ENCODE peak calls at places on chromosomes 1 and 21, in four cellular contexts. One of them, this sample, is unnamed.

GRCh38 chr1:29256979-29257804 is 20.9 kb downstream of the PTPRU start:
- DNase-seq in prostate gland: no peak
- DNase-seq in suprapubic skin: no peak
- DNase-seq in tibial nerve: no peak
- DNase-seq in this sample: no peak

GRCh38 chr1:24996983-24997893 is 67.2 kb upstream of the RUNX3 start:
- DNase-seq in tibial nerve: no peak
- DNase-seq in suprapubic skin: no peak
- DNase-seq in prostate gland: no peak
- DNase-seq in this sample: peak; percentile 45

GRCh38 chr21:26811031-26811430 is 34.2 kb downstream of the ADAMTS1 start:
- DNase-seq in suprapubic skin: no peak
- DNase-seq in tibial nerve: no peak
- DNase-seq in prostate gland: no peak
- DNase-seq in this sample: no peak

GRCh38 chr21:42133131-42133530 is 62.0 kb downstream of the UMODL1 start:
- DNase-seq in suprapubic skin: no peak
- DNase-seq in prostate gland: no peak
- DNase-seq in tibial nerve: no peak
- DNase-seq in this sample: no peak

GRCh38 chr1:29849038-29849750 is 612.9 kb downstream of the PTPRU start:
- DNase-seq in tibial nerve: no peak
- DNase-seq in prostate gland: no peak
- DNase-seq in suprapubic skin: no peak
- DNase-seq in this sample: no peak

GRCh38 chr1:211198111-211198510 is 61.1 kb upstream of the RCOR3 start:
- DNase-seq in prostate gland: no peak
- DNase-seq in suprapubic skin: no peak
- DNase-seq in tibial nerve: no peak
- DNase-seq in this sample: no peak

GRCh38 chr1:218347713-218348627 is 2.8 kb downstream of the TGFB2 start:
- DNase-seq in suprapubic skin: no peak
- DNase-seq in tibial nerve: no peak
- DNase-seq in prostate gland: no peak
- DNase-seq in this sample: no peak

GRCh38 chr1:38083541-38083940 is 36.9 kb upstream of the POU3F1 start:
- DNase-seq in suprapubic skin: no peak
- DNase-seq in prostate gland: no peak
- DNase-seq in tibial nerve: no peak
- DNase-seq in this sample: no peak

GRCh38 chr1:176931526-176931925 is 233.0 kb downstream of the ASTN1 start:
- DNase-seq in prostate gland: no peak
- DNase-seq in tibial nerve: no peak
- DNase-seq in suprapubic skin: no peak
- DNase-seq in this sample: no peak

GRCh38 chr1:214216779-214217178 is 64.2 kb upstream of the SMYD2 start:
- DNase-seq in tibial nerve: no peak
- DNase-seq in suprapubic skin: no peak
- DNase-seq in prostate gland: peak; percentile 84
- DNase-seq in this sample: no peak

GRCh38 chr1:223046011-223046410 is 97.0 kb downstream of the TLR5 start:
- DNase-seq in suprapubic skin: no peak
- DNase-seq in prostate gland: no peak
- DNase-seq in tibial nerve: no peak
- DNase-seq in this sample: peak; percentile 50

GRCh38 chr1:170483041-170483440 is 48.9 kb upstream of the GORAB start:
- DNase-seq in prostate gland: no peak
- DNase-seq in tibial nerve: no peak
- DNase-seq in suprapubic skin: no peak
- DNase-seq in this sample: no peak

GRCh38 chr1:155173478-155174333 is at the start of gene TRIM46:
- DNase-seq in suprapubic skin: peak; percentile 79
- DNase-seq in tibial nerve: no peak
- DNase-seq in prostate gland: no peak
- DNase-seq in this sample: no peak

GRCh38 chr1:21335750-21336168 is 45.5 kb upstream of the ECE1 start:
- DNase-seq in tibial nerve: no peak
- DNase-seq in suprapubic skin: no peak
- DNase-seq in prostate gland: no peak
- DNase-seq in this sample: peak; percentile 68

GRCh38 chr21:45767071-45768006 is 123.8 kb downstream of the PCBP3 start:
- DNase-seq in tibial nerve: no peak
- DNase-seq in suprapubic skin: no peak
- DNase-seq in prostate gland: no peak
- DNase-seq in this sample: no peak

GRCh38 chr1:26530898-26531598 is 1.5 kb downstream of the RPS6KA1 start:
- DNase-seq in prostate gland: peak; percentile 74
- DNase-seq in suprapubic skin: no peak
- DNase-seq in tibial nerve: no peak
- DNase-seq in this sample: no peak

GRCh38 chr1:19682257-19682656 is 17.6 kb downstream of the HTR6 start:
- DNase-seq in suprapubic skin: no peak
- DNase-seq in prostate gland: no peak
- DNase-seq in tibial nerve: no peak
- DNase-seq in this sample: no peak

GRCh38 chr1:210446479-210446878 is 117.8 kb downstream of the HHAT start:
- DNase-seq in suprapubic skin: no peak
- DNase-seq in tibial nerve: no peak
- DNase-seq in prostate gland: no peak
- DNase-seq in this sample: no peak

GRCh38 chr1:43243299-43243698 is 26.5 kb upstream of the TMEM125 start:
- DNase-seq in suprapubic skin: no peak
- DNase-seq in prostate gland: no peak
- DNase-seq in tibial nerve: no peak
- DNase-seq in this sample: no peak

GRCh38 chr1:82086739-82087138 is 286.0 kb downstream of the ADGRL2 start:
- DNase-seq in suprapubic skin: no peak
- DNase-seq in prostate gland: no peak
- DNase-seq in tibial nerve: no peak
- DNase-seq in this sample: no peak

GRCh38 chr1:19066248-19066873 is 109.9 kb upstream of the IFFO2 start:
- DNase-seq in tibial nerve: no peak
- DNase-seq in prostate gland: peak; percentile 68
- DNase-seq in suprapubic skin: no peak
- DNase-seq in this sample: peak; percentile 80

GRCh38 chr1:223430221-223430620 is 37.0 kb downstream of the CCDC185 start:
- DNase-seq in suprapubic skin: no peak
- DNase-seq in tibial nerve: no peak
- DNase-seq in prostate gland: no peak
- DNase-seq in this sample: no peak

GRCh38 chr1:222784916-222785315 is 29.9 kb upstream of the DISP1 start:
- DNase-seq in tibial nerve: no peak
- DNase-seq in prostate gland: no peak
- DNase-seq in suprapubic skin: no peak
- DNase-seq in this sample: no peak

GRCh38 chr1:52633291-52633754 is 355 bp downstream of the SHISAL2A start:
- DNase-seq in tibial nerve: no peak
- DNase-seq in suprapubic skin: no peak
- DNase-seq in prostate gland: no peak
- DNase-seq in this sample: no peak

GRCh38 chr1:53153752-53154151 is 11.3 kb upstream of the SLC1A7 start:
- DNase-seq in prostate gland: no peak
- DNase-seq in suprapubic skin: no peak
- DNase-seq in tibial nerve: no peak
- DNase-seq in this sample: no peak

GRCh38 chr1:156823210-156823790 is 6.7 kb upstream of the SH2D2A start:
- DNase-seq in prostate gland: no peak
- DNase-seq in tibial nerve: no peak
- DNase-seq in suprapubic skin: no peak
- DNase-seq in this sample: no peak

GRCh38 chr1:66637146-66637545 is 103.2 kb downstream of the SGIP1 start:
- DNase-seq in tibial nerve: no peak
- DNase-seq in prostate gland: no peak
- DNase-seq in suprapubic skin: no peak
- DNase-seq in this sample: no peak

GRCh38 chr1:207713529-207713928 is 38.3 kb upstream of the CD46 start:
- DNase-seq in prostate gland: no peak
- DNase-seq in suprapubic skin: no peak
- DNase-seq in tibial nerve: no peak
- DNase-seq in this sample: no peak

GRCh38 chr1:227673441-227673840 is 61.7 kb downstream of the JMJD4 start:
- DNase-seq in suprapubic skin: no peak
- DNase-seq in prostate gland: no peak
- DNase-seq in tibial nerve: no peak
- DNase-seq in this sample: no peak

GRCh38 chr1:100719490-100719889 is at the start of gene VCAM1:
- DNase-seq in tibial nerve: no peak
- DNase-seq in suprapubic skin: no peak
- DNase-seq in prostate gland: no peak
- DNase-seq in this sample: no peak

GRCh38 chr1:160101717-160102522 is 3.5 kb upstream of the IGSF8 start:
- DNase-seq in suprapubic skin: no peak
- DNase-seq in prostate gland: no peak
- DNase-seq in tibial nerve: no peak
- DNase-seq in this sample: no peak

GRCh38 chr1:40662864-40663263 is 2.6 kb downstream of the RIMS3 start:
- DNase-seq in suprapubic skin: no peak
- DNase-seq in prostate gland: no peak
- DNase-seq in tibial nerve: no peak
- DNase-seq in this sample: no peak
- H3K4me1 ChIP-seq in suprapubic skin: peaks cover 35% of the 10 kb centered on the region
- H3K4me1 ChIP-seq in prostate gland: peaks cover 3% of the 10 kb centered on the region
- H3K4me1 ChIP-seq in tibial nerve: peaks cover 11% of the 10 kb centered on the region
- H3K4me1 ChIP-seq in this sample: no peaks in the 10 kb centered on the region

GRCh38 chr21:16342932-16343331 is 613.1 kb downstream of the USP25 start:
- DNase-seq in prostate gland: no peak
- DNase-seq in suprapubic skin: no peak
- DNase-seq in tibial nerve: no peak
- DNase-seq in this sample: no peak

GRCh38 chr21:16343776-16344175 is 614.0 kb downstream of the USP25 start:
- DNase-seq in tibial nerve: no peak
- DNase-seq in prostate gland: no peak
- DNase-seq in suprapubic skin: no peak
- DNase-seq in this sample: no peak

GRCh38 chr21:16345757-16346156 is 616.0 kb downstream of the USP25 start:
- DNase-seq in suprapubic skin: no peak
- DNase-seq in tibial nerve: no peak
- DNase-seq in prostate gland: no peak
- DNase-seq in this sample: no peak

DNA sequence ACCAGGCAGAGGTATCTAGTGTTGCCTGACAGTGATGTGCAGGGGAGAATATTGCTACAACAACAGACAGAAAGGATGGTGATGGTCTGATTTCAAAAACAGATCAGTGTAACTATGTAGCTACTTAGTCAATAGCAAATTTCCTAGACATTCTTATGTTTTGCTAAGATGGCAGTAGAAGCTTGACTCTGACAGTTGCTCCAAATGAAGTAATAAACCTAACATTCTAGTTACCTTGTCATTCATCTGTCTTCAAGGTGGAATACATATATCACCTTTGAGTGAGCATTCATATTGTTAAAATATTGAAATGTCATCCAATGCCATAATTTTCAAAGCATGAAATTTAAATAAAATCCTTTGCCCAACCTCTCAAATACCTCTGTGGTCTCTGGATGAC is 617.4 kb downstream of the USP25 start:
- DNase-seq in prostate gland: no peak
- DNase-seq in suprapubic skin: no peak
- DNase-seq in tibial nerve: no peak
- DNase-seq in this sample: no peak
- TF ChIP-seq POLR2A in prostate gland: no peak
- TF ChIP-seq POLR2A in suprapubic skin: no peak
- TF ChIP-seq POLR2A in tibial nerve: no peak
- TF ChIP-seq POLR2A in this sample: no peak

GRCh38 chr1:149977345-149977744 is 33.2 kb downstream of the OTUD7B start:
- DNase-seq in tibial nerve: no peak
- DNase-seq in suprapubic skin: no peak
- DNase-seq in prostate gland: no peak
- DNase-seq in this sample: no peak
- H3K4me1 ChIP-seq in tibial nerve: peaks cover 15% of the 10 kb centered on the region
- H3K4me1 ChIP-seq in suprapubic skin: no peaks in the 10 kb centered on the region
- H3K4me1 ChIP-seq in prostate gland: no peaks in the 10 kb centered on the region
- H3K4me1 ChIP-seq in this sample: peaks cover 6% of the 10 kb centered on the region

DNA sequence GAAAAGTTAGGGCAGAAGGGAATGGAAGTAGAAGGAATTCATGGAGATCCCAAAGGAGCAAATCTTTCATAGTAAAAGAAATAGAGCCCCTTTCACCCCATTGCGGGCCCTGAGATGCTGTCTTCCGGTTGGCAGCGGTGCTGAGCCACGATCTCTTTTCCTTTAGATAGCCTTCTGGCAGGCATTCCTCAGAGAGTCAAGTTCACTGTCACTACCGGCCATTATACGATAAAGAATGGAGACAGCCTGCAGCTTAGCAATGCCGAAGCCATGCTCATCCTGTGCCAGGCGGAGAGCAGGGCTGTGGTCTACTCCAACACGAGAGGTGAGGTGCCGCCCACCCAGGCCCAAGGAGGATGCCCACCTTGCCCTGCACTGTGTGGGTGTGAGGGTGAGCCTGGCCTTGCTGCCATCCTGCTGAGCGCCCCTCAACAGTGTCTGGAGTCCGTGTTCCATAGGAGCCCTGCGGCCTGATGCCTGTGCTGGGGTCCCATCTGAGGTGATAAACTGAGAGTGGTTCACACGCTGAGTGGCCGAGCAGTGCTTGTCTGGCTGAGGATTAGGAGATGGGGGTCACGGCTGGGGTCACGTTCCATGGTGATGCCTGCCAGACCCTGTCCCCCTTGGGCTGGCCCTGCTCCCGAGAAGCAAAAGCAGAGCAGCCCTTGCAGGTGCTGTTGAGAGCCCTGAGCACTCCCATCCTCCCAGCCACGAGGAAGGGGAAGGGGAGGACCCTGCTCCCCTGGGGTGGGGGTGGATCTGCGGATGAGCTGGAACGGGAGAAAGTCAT is 20.4 kb upstream of the PWP2 start:
- DNase-seq in prostate gland: no peak
- DNase-seq in suprapubic skin: peak; percentile 54
- DNase-seq in tibial nerve: no peak
- DNase-seq in this sample: no peak
- TF ChIP-seq POLR2A in prostate gland: no peak
- TF ChIP-seq POLR2A in suprapubic skin: no peak
- TF ChIP-seq POLR2A in tibial nerve: no peak
- TF ChIP-seq POLR2A in this sample: no peak

GRCh38 chr1:164720329-164721036 is 161.5 kb downstream of the PBX1 start:
- DNase-seq in suprapubic skin: no peak
- DNase-seq in prostate gland: no peak
- DNase-seq in tibial nerve: no peak
- DNase-seq in this sample: no peak

GRCh38 chr1:164718821-164719220 is 159.8 kb downstream of the PBX1 start:
- DNase-seq in suprapubic skin: no peak
- DNase-seq in tibial nerve: no peak
- DNase-seq in prostate gland: no peak
- DNase-seq in this sample: no peak

GRCh38 chr1:164719676-164720075 is 160.7 kb downstream of the PBX1 start:
- DNase-seq in tibial nerve: no peak
- DNase-seq in suprapubic skin: no peak
- DNase-seq in prostate gland: peak; percentile 62
- DNase-seq in this sample: no peak

GRCh38 chr1:164723296-164723731 is 164.3 kb downstream of the PBX1 start:
- DNase-seq in prostate gland: peak; percentile 39
- DNase-seq in suprapubic skin: no peak
- DNase-seq in tibial nerve: no peak
- DNase-seq in this sample: no peak

GRCh38 chr1:164721037-164721496 is 162.1 kb downstream of the PBX1 start:
- DNase-seq in suprapubic skin: no peak
- DNase-seq in prostate gland: no peak
- DNase-seq in tibial nerve: no peak
- DNase-seq in this sample: no peak
- H3K4me1 ChIP-seq in suprapubic skin: peaks cover 73% of the 10 kb centered on the region
- H3K4me1 ChIP-seq in prostate gland: peaks cover 6% of the 10 kb centered on the region
- H3K4me1 ChIP-seq in tibial nerve: peaks cover 4% of the 10 kb centered on the region
- H3K4me1 ChIP-seq in this sample: peaks cover 1% of the 10 kb centered on the region

GRCh38 chr1:47179023-47179987 is 10.5 kb downstream of the PDZK1IP1 start:
- DNase-seq in suprapubic skin: peak; percentile 94
- DNase-seq in tibial nerve: peak; percentile 85
- DNase-seq in prostate gland: peak; percentile 83
- DNase-seq in this sample: peak; percentile 86
- TF ChIP-seq POLR2A in suprapubic skin: no peak
- TF ChIP-seq POLR2A in tibial nerve: no peak
- TF ChIP-seq POLR2A in prostate gland: no peak
- TF ChIP-seq POLR2A in this sample: no peak